ENCODE peak calls at places on chromosomes 6 and 20, in nine cellular contexts. A is KBM-7, P is left cardiac atrium, I is spleen, N is LoVo, Q is OCI-LY7, C is cardiac fibroblast, E is bronchial epithelial cell, U is NCI-H526. Y is an unnamed sample.

GRCh38 chr6:82000551-82000950 is 247.0 kb downstream of the IBTK start:
- DNase-seq in A (no peak), P (no peak), I (no peak), N (no peak), Q (no peak), C (no peak), E (peak), U (no peak), Y (no peak)

GRCh38 chr6:22917344-22917743 is 348.0 kb downstream of the HDGFL1 start:
- DNase-seq in A (no peak), P (no peak), I (no peak), N (no peak), Q (no peak), C (no peak), E (no peak), U (no peak), Y (no peak)

GRCh38 chr6:158219229-158219628 is 51.1 kb downstream of the GTF2H5 start:
- DNase-seq in A (no peak), P (no peak), I (no peak), N (no peak), Q (no peak), C (peak), E (peak), U (no peak), Y (peak)

GRCh38 chr20:13220194-13220856 is 749 bp upstream of the ISM1 start:
- DNase-seq in A (peak), P (peak), I (peak), N (peak), Q (no peak), C (peak), E (peak), U (peak), Y (peak)

GRCh38 chr6:13866291-13866690 is 51.9 kb upstream of the MCUR1 start:
- DNase-seq in A (no peak), P (no peak), I (no peak), N (no peak), Q (no peak), C (no peak), E (no peak), U (no peak), Y (no peak)

GRCh38 chr6:44058617-44059358 is 68.5 kb downstream of the MRPL14 start:
- DNase-seq in A (peak), P (peak), I (peak), N (peak), Q (no peak), C (peak), E (peak), U (no peak), Y (peak)

GRCh38 chr20:44921447-44921846 is 11.6 kb downstream of the PABPC1L start:
- DNase-seq in A (no peak), P (no peak), I (no peak), N (no peak), Q (no peak), C (no peak), E (no peak), U (no peak), Y (no peak)

GRCh38 chr20:37530696-37531095 is 3.0 kb upstream of the BLCAP start:
- DNase-seq in A (no peak), P (no peak), I (no peak), N (no peak), Q (no peak), C (no peak), E (no peak), U (no peak), Y (no peak)

GRCh38 chr6:25710287-25710686 is 44.3 kb upstream of the SLC17A4 start:
- DNase-seq in A (no peak), P (no peak), I (no peak), N (peak), Q (no peak), C (no peak), E (no peak), U (no peak), Y (no peak)

GRCh38 chr6:159098636-159099106 is 53.9 kb upstream of the TAGAP start:
- DNase-seq in A (no peak), P (no peak), I (peak), N (no peak), Q (peak), C (no peak), E (peak), U (no peak), Y (peak)

GRCh38 chr6:30939473-30939872 is 1.3 kb upstream of the MUCL3 start:
- DNase-seq in A (no peak), P (no peak), I (no peak), N (no peak), Q (no peak), C (no peak), E (no peak), U (no peak), Y (peak)

GRCh38 chr6:6591778-6592388 is 3.4 kb downstream of the LY86 start:
- DNase-seq in A (peak), P (no peak), I (no peak), N (no peak), Q (peak), C (no peak), E (no peak), U (no peak), Y (no peak)

GRCh38 chr6:31092769-31093505 is 19.4 kb downstream of the C6orf15 start:
- DNase-seq in A (no peak), P (no peak), I (no peak), N (peak), Q (no peak), C (no peak), E (no peak), U (no peak), Y (peak)

GRCh38 chr6:139240161-139241010 is 51.4 kb downstream of the TXLNB start:
- DNase-seq in A (peak), P (peak), I (no peak), N (no peak), Q (no peak), C (peak), E (peak), U (no peak), Y (peak)

GRCh38 chr6:119446623-119447008 is 97.1 kb upstream of the MAN1A1 start:
- DNase-seq in A (no peak), P (peak), I (no peak), N (peak), Q (no peak), C (peak), E (peak), U (no peak), Y (peak)

GRCh38 chr6:44297063-44298038 is 15.8 kb downstream of the AARS2 start:
- DNase-seq in A (no peak), P (peak), I (peak), N (peak), Q (no peak), C (peak), E (no peak), U (no peak), Y (peak)

GRCh38 chr6:139342957-139343750 is 31.3 kb downstream of the CITED2 start:
- DNase-seq in A (peak), P (no peak), I (no peak), N (no peak), Q (no peak), C (no peak), E (peak), U (no peak), Y (no peak)

GRCh38 chr6:39876111-39876510 is 58.2 kb downstream of the MOCS1 start:
- DNase-seq in A (no peak), P (no peak), I (no peak), N (no peak), Q (no peak), C (no peak), E (no peak), U (no peak), Y (no peak)

GRCh38 chr6:154247119-154247814 is 109.3 kb downstream of the IPCEF1 start:
- DNase-seq in A (peak), P (no peak), I (no peak), N (no peak), Q (no peak), C (no peak), E (peak), U (peak), Y (peak)

GRCh38 chr20:43992885-43993284 is 78.2 kb downstream of the TOX2 start:
- DNase-seq in A (no peak), P (no peak), I (no peak), N (no peak), Q (no peak), C (no peak), E (no peak), U (no peak), Y (no peak)

GRCh38 chr20:17873410-17874270 is 95.0 kb downstream of the SNX5 start:
- DNase-seq in A (no peak), P (peak), I (peak), N (peak), Q (no peak), C (peak), E (peak), U (peak), Y (peak)

GRCh38 chr20:7387638-7388193 is 552.5 kb downstream of the HAO1 start:
- DNase-seq in A (no peak), P (no peak), I (no peak), N (no peak), Q (no peak), C (no peak), E (peak), U (no peak), Y (no peak)

GRCh38 chr20:13995841-13996240 is 525 bp downstream of the MACROD2 start:
- DNase-seq in A (no peak), P (peak), I (no peak), N (peak), Q (no peak), C (no peak), E (no peak), U (peak), Y (peak)

GRCh38 chr20:11331096-11331495 is 586.6 kb upstream of the BTBD3 start:
- DNase-seq in A (no peak), P (no peak), I (no peak), N (peak), Q (no peak), C (no peak), E (peak), U (no peak), Y (no peak)

GRCh38 chr6:44653761-44654218 is 266.3 kb downstream of the CDC5L start:
- DNase-seq in A (no peak), P (no peak), I (no peak), N (no peak), Q (no peak), C (no peak), E (no peak), U (no peak), Y (no peak)

GRCh38 chr6:71123051-71123450 is 165.6 kb upstream of the OGFRL1 start:
- DNase-seq in A (no peak), P (no peak), I (no peak), N (no peak), Q (no peak), C (peak), E (no peak), U (no peak), Y (no peak)

GRCh38 chr6:56902551-56903464 is 52.1 kb upstream of the BEND6 start:
- DNase-seq in A (peak), P (no peak), I (no peak), N (peak), Q (peak), C (peak), E (peak), U (no peak), Y (peak)